ENCODE peak calls at places on chromosomes 2 and 18, in five cellular contexts. B, Z, U, J and T are unnamed samples.

GRCh38 chr18:73826098-73826497 is 321.5 kb downstream of the FBXO15 start:
- DNase-seq in B (no peak), Z (no peak), U (no peak), J (no peak), T (no peak)

GRCh38 chr2:95345415-95346235 is 48.5 kb downstream of the KCNIP3 start:
- DNase-seq in B (peak; percentile 60), Z (peak; percentile 80), U (peak; percentile 66), J (peak; percentile 92), T (peak; percentile 74)

GRCh38 chr2:42872736-42873135 is 80.4 kb upstream of the HAAO start:
- DNase-seq in B (no peak), Z (no peak), U (peak; percentile 30), J (no peak), T (no peak)

GRCh38 chr2:55856936-55857335 is 66.6 kb downstream of the EFEMP1 start:
- DNase-seq in B (no peak), Z (peak; percentile 32), U (peak; percentile 69), J (no peak), T (no peak)

GRCh38 chr18:63152791-63153190 is 166.8 kb downstream of the BCL2 start:
- DNase-seq in B (no peak), Z (no peak), U (no peak), J (no peak), T (no peak)

GRCh38 chr2:110679337-110679707 is 1.5 kb upstream of the BUB1 start:
- DNase-seq in B (no peak), Z (no peak), U (peak; percentile 52), J (peak; percentile 64), T (no peak)

GRCh38 chr18:73691118-73691517 is 456.5 kb downstream of the FBXO15 start:
- DNase-seq in B (no peak), Z (peak; percentile 2), U (peak; percentile 4), J (no peak), T (no peak)

GRCh38 chr2:126913329-126913728 is 14.6 kb downstream of the TEX51 start:
- DNase-seq in B (no peak), Z (no peak), U (no peak), J (no peak), T (no peak)

GRCh38 chr2:26424211-26424610 is 22.5 kb downstream of the DRC1 start:
- DNase-seq in B (no peak), Z (no peak), U (no peak), J (no peak), T (no peak)

GRCh38 chr2:221443631-221444030 is 128.5 kb downstream of the EPHA4 start:
- DNase-seq in B (no peak), Z (no peak), U (no peak), J (no peak), T (no peak)

GRCh38 chr18:2871111-2871720 is 24.4 kb downstream of the EMILIN2 start:
- DNase-seq in B (no peak), Z (no peak), U (no peak), J (no peak), T (no peak)

GRCh38 chr2:207499114-207499513 is 30.6 kb upstream of the CREB1 start:
- DNase-seq in B (no peak), Z (no peak), U (peak; percentile 23), J (no peak), T (no peak)

GRCh38 chr18:63233334-63233733 is 86.2 kb downstream of the BCL2 start:
- DNase-seq in B (no peak), Z (no peak), U (no peak), J (no peak), T (no peak)

GRCh38 chr2:141590620-141591019 is 540.2 kb downstream of the LRP1B start:
- DNase-seq in B (no peak), Z (no peak), U (no peak), J (no peak), T (no peak)

GRCh38 chr2:237250599-237250998 is 163.4 kb downstream of the COL6A3 start:
- DNase-seq in B (no peak), Z (no peak), U (no peak), J (no peak), T (no peak)

GRCh38 chr2:119434664-119435063 is 3.0 kb downstream of the TMEM37 start:
- DNase-seq in B (no peak), Z (no peak), U (no peak), J (no peak), T (no peak)

GRCh38 chr2:239438368-239438767 is 37.5 kb upstream of the HDAC4 start:
- DNase-seq in B (no peak), Z (no peak), U (no peak), J (no peak), T (no peak)

GRCh38 chr18:13290856-13291271 is 72.3 kb downstream of the LDLRAD4 start:
- DNase-seq in B (no peak), Z (no peak), U (no peak), J (peak; percentile 22), T (no peak)

GRCh38 chr2:75100691-75101236 is 98.6 kb downstream of the TACR1 start:
- DNase-seq in B (no peak), Z (no peak), U (no peak), J (no peak), T (no peak)

GRCh38 chr2:22784586-22784985 is 600.4 kb upstream of the KLHL29 start:
- DNase-seq in B (no peak), Z (no peak), U (no peak), J (no peak), T (no peak)

DNA sequence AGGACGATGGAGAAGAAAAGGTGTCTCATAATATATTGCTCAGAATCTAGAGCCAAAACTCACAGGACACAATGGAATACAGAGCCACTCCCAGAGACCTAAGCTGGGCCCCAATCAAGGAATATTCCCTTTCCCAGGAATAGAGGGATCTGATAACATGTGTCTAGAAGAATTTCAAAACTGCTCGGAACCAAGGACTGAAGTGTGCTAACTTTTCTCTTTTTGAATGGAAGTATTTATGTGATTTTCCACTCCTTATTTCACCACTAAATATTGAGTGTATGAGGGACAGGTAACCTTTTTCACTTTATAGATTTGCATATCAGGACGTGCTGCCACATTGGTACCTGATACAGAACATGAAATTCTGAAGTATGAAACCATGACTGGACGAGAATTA is 9.2 kb upstream of the C2orf69 start:
- DNase-seq in B (no peak), Z (no peak), U (no peak), J (no peak), T (no peak)
- H3K4me3 ChIP-seq in B (no peak overlapping the region), Z (no peak overlapping the region), U (no peak overlapping the region), J (no peak overlapping the region), T (no peak overlapping the region)

DNA sequence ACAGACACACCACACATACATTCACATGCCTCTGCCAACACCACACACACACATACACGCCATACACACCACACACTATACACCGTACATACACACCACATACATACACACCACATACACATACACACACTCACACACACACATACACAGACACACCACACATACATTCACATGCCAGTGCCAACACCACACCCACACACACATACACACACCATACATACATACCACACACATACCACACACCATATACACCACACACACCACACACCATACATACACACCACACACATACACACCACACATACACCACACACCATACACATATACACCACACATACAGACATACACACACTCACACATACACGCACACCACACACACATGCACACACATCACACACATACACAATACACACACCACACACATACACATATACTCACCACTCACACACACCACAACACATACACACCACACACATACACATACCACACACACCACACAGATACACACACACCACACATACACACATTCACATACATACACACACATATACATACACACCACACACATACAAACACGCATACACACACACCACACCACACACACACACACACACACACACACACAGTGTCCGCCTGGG is 37.2 kb downstream of the MCFD2 start:
- DNase-seq in B (no peak), Z (no peak), U (no peak), J (no peak), T (no peak)
- H3K4me1 ChIP-seq in B (peaks cover 14% of the 10 kb centered on the region), Z (peaks cover 88% of the 10 kb centered on the region), U (peaks cover 35% of the 10 kb centered on the region), J (peaks cover 39% of the 10 kb centered on the region), T (peaks cover 17% of the 10 kb centered on the region)

DNA sequence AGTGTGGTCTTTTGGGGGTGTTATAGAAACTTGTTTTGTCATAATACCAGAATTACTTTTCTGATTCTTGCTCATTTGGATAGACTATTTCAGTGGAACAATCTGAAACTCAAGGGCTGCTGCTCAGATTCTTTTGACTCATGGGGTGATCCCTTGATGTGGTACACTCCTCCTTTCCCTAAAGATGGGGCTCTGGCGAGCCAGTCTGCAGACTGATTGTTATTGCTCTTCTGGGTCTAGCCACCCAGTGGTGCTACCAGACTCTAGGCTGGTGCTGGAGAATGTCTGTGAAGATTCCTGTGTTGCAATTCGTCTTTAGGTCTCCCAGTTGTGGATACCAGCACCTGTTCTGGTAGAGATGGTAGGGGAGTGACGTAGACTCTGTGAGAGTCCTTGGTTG is 4.2 kb upstream of the MARS2 start:
- DNase-seq in B (no peak), Z (no peak), U (no peak), J (no peak), T (no peak)
- TF ChIP-seq CTCF in B (no peak), Z (no peak), U (no peak), J (no peak), T (no peak)

GRCh38 chr2:86224645-86225355 is 25.5 kb downstream of the MRPL35 start:
- DNase-seq in B (no peak), Z (no peak), U (no peak), J (no peak), T (no peak)
- H3K4me3 ChIP-seq in B (no peak overlapping the region), Z (no peak overlapping the region), U (no peak overlapping the region), J (no peak overlapping the region), T (no peak overlapping the region)

DNA sequence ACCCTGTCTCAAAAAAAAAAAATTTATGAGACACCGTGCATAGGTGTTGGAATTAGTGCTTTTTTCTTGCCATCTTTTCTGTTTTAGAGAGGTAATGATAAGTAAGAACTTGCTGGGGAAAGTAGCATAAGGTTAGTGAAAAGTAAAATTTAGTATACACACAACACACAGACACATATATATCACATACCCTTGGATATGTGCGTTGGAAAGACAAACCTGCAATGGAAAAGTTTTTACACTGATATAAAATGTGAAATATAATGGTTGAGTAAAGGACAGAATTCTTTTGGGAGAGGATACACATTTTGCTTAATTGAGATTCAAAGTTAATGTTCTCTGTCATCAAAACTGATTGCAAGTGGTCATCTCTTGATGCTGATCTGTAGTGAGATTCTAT is 13.3 kb downstream of the PPP1CB start:
- DNase-seq in B (no peak), Z (no peak), U (no peak), J (no peak), T (no peak)
- H3K4me1 ChIP-seq in B (no peaks in the 10 kb centered on the region), Z (peaks cover 8% of the 10 kb centered on the region), U (no peaks in the 10 kb centered on the region), J (peaks cover 52% of the 10 kb centered on the region), T (no peaks in the 10 kb centered on the region)

GRCh38 chr18:55781481-55781957 is 193.5 kb upstream of the TCF4 start:
- DNase-seq in B (no peak), Z (peak; percentile 52), U (peak; percentile 90), J (no peak), T (peak; percentile 36)
- TF ChIP-seq CTCF in B (no peak), Z (peak; percentile 36), U (peak; percentile 75), J (peak; percentile 56), T (peak; percentile 41)

DNA sequence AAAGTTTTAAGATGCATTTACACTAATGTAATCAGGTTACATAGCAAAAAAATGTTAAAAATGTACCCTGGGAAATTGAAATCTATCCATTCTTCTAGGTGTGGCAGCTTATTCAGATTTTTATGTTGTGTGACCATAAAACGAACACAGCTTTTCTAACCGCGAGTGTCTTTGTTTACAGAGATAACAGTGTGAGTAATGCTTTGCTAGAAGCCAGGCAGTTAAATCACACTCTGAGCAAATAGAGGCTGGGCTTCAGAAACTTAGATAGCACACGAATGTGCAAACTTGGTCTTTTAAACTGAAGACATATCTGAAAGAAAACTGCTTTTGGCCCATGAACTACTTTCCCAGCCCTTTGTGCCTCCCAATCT is 116.1 kb downstream of the SPTBN1 start:
- DNase-seq in B (no peak), Z (peak; percentile 94), U (peak; percentile 87), J (no peak), T (peak; percentile 81)
- H3K4me3 ChIP-seq in B (no peak overlapping the region), Z (peak overlapping the region; percentile 25), U (peak overlapping the region; percentile 25), J (no peak overlapping the region), T (no peak overlapping the region)